ENCODE peak calls at places on chromosome 11, in four cellular contexts. Z, F, T and W are unnamed samples.

GRCh38 chr11:73323464-73323863 is 15.4 kb downstream of the ARHGEF17 start:
- DNase-seq in Z (peak), T (no peak), F (peak), W (peak)

GRCh38 chr11:9752091-9752490 is 88.2 kb downstream of the SWAP70 start:
- DNase-seq in T (no peak), F (no peak), Z (peak), W (no peak)

GRCh38 chr11:61701298-61701993 is 21.3 kb downstream of the DAGLA start:
- DNase-seq in F (peak), Z (no peak), T (peak), W (no peak)

GRCh38 chr11:76975513-76975912 is 58.7 kb upstream of the B3GNT6 start:
- DNase-seq in F (no peak), T (no peak), Z (no peak), W (no peak)

GRCh38 chr11:86069408-86070086 is 663 bp upstream of the PICALM start:
- DNase-seq in T (no peak), Z (peak), F (no peak), W (no peak)

GRCh38 chr11:86067230-86068137 is 1.4 kb downstream of the PICALM start:
- DNase-seq in F (no peak), Z (no peak), T (no peak), W (no peak)

GRCh38 chr11:45859661-45860140 is 12.4 kb downstream of the CRY2 start:
- DNase-seq in T (peak), F (peak), Z (peak), W (peak)

GRCh38 chr11:8313504-8314090 is 49.9 kb upstream of the LMO1 start:
- DNase-seq in F (no peak), Z (no peak), T (peak), W (no peak)

GRCh38 chr11:57499413-57499982 is 16.0 kb downstream of the SLC43A1 start:
- DNase-seq in T (peak), Z (peak), F (peak), W (peak)

GRCh38 chr11:64558065-64558745 is 32.8 kb upstream of the SLC22A12 start:
- DNase-seq in F (no peak), T (no peak), Z (peak), W (peak)

GRCh38 chr11:64549969-64550368 is 41.1 kb upstream of the SLC22A12 start:
- DNase-seq in Z (no peak), T (no peak), F (no peak), W (no peak)

GRCh38 chr11:64556721-64557250 is 34.2 kb upstream of the SLC22A12 start:
- DNase-seq in F (no peak), Z (no peak), T (no peak), W (peak)

GRCh38 chr11:64556044-64556720 is 34.8 kb upstream of the SLC22A12 start:
- DNase-seq in F (no peak), Z (peak), T (no peak), W (peak)

DNA sequence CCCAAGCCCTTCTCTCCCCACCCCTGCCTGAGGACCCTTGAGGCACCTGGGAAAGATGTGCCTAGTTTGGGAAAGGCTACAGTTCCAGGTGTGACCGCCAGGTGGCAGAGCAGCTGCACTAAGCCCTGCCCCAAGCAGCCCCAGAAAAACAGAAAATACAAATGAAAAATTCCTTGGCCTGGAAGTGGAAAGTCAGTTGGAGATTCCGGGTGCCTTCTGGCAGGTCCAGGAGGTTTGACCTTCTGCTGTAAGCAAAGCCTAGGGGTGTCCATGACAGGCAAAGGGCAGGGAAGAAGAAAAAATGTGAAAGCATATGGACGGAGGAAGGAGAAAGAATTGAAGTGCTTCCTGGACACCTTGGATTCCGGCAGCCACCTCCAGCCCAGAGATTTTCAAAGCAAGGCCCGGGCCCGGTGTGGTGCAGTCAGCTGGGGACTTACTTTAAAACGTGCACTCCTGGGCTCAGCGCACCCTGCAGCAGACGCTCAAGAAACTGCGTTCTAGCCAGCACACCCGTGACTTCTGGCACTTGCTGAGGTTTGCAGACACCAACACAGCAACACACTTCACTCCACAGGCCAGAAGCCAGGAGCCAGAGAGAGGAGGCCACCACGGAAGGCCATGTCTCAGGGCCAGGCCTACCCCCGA is 37.3 kb upstream of the SLC22A12 start:
- DNase-seq in Z (peak), F (peak), T (peak), W (peak)
- TF ChIP-seq CTCF in Z (peak), F (peak), T (peak), W (peak)

GRCh38 chr11:64564947-64565889 is 25.8 kb upstream of the SLC22A12 start:
- DNase-seq in Z (peak), F (no peak), T (no peak), W (peak)
- TF ChIP-seq CTCF in Z (no peak), F (no peak), T (no peak), W (no peak)

GRCh38 chr11:107357877-107358276 is 99.7 kb downstream of the CWF19L2 start:
- DNase-seq in T (no peak), Z (no peak), F (no peak), W (no peak)
- TF ChIP-seq CTCF in T (no peak), Z (no peak), F (no peak), W (no peak)

GRCh38 chr11:118430956-118431355 is 5.3 kb upstream of the KMT2A start:
- DNase-seq in T (no peak), Z (no peak), F (no peak), W (no peak)
- TF ChIP-seq CTCF in T (peak), Z (peak), F (no peak), W (no peak)

GRCh38 chr11:66001941-66002647 is at the start of the genes BANF1 and EIF1AD:
- DNase-seq in Z (peak), T (peak), F (peak), W (peak)
- TF ChIP-seq CTCF in Z (no peak), T (no peak), F (no peak), W (no peak)

DNA sequence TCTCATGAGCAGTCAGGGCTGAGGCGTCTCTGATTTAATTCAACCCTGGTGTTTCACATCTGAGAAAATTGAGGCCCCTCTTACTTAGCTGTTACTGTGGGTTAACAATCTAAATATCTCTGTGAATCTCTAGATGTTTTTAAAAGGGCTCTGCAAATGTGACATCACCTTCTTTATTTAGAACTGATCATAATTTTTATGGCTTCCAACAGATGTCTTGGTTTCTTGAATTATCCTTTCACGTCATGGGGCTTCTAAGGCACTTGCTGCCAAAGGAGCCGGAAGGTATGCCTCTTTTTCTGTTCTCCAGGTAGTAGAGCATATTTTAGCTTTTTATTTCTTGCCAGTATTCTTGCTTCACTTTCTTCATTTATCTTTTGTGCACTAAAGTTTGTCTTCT is 76.1 kb upstream of the LIN7C start:
- DNase-seq in Z (no peak), F (no peak), T (no peak), W (no peak)
- TF ChIP-seq CTCF in Z (no peak), F (no peak), T (no peak), W (no peak)

DNA sequence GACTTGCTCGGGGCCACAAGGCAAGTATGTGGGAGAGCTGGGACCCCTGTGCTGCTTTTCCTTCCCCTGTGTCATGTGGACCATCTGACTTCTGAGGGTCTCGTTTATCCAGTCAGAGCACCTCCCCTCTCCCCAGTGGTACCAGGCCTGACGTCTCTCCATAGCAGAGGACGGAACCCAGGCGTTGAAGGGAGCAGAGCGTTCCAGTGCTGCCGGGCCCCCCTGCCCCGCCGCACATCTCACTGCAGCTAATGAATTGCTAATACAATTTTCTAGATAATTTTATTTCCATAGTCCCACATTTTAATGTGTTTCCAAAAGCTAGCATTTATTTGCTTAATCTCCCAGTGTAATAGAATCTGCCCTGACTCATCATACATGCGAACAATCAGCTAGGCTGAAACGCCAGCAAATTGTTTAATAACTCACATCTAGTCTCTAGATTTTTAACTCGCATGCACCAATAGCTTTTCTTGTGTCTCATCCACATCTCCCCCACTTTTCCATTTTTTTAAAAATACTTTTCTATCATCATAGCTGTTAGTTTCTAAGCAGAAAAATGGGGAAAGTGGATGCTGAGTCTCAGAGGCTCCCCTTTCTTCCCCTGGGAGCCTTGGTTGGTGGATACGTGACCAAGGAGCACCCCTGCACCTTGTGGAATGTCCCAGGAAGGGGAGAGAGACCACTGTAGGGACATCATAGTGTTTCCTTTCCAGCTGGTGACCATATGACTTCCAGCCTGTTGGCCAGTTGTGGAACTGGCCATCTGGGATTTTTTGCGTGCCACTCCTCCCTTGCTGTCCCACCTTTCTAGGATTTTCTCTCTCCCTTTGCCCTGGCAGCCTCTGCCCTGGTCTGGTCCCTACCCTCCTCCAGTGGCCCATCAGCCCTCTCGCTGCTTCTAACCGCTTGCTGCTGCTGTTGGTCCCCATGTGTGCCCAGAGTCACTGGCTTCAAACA is 58.6 kb upstream of the NNMT start:
- DNase-seq in Z (no peak), F (no peak), T (no peak), W (no peak)
- TF ChIP-seq CTCF in Z (no peak), F (no peak), T (no peak), W (no peak)

GRCh38 chr11:13062115-13062514 is 53.0 kb downstream of the RASSF10 start:
- DNase-seq in Z (no peak), F (no peak), T (no peak), W (no peak)

GRCh38 chr11:13068211-13068610 is 59.1 kb downstream of the RASSF10 start:
- DNase-seq in T (no peak), Z (no peak), F (no peak), W (no peak)

GRCh38 chr11:13061294-13061990 is 52.3 kb downstream of the RASSF10 start:
- DNase-seq in T (no peak), F (no peak), Z (peak), W (no peak)

GRCh38 chr11:13064593-13064992 is 55.5 kb downstream of the RASSF10 start:
- DNase-seq in T (no peak), F (no peak), Z (no peak), W (no peak)

DNA sequence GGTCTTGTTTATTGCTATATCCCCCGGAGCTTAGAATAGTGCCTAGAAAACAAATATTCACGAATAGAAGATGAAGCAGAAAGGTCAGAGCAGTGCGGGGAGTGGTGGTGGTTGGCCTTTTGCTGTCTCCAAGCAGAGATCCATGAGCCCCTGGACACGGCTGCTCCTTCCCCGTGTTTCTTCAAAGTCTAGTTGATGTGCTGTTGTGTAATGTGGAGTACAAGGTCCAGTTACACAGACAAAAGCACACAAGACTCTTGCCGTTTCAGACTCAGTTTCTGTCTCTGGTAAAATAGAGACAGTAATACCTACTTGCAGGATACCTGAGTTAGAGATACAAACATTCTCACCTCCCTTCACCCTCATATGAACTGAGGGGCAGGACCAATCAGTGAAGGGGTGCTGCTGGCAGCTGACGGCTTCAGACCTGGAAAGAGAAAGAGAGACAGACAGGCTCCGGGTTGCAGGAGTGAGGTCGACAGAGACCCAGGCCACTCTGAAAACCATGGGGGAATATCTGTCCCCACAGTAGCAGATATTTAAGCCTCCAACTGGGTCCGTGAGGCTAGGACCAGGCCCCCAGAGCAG is 56.2 kb downstream of the RASSF10 start:
- DNase-seq in Z (no peak), T (no peak), F (no peak), W (no peak)
- TF ChIP-seq CTCF in Z (no peak), T (no peak), F (no peak), W (no peak)

DNA sequence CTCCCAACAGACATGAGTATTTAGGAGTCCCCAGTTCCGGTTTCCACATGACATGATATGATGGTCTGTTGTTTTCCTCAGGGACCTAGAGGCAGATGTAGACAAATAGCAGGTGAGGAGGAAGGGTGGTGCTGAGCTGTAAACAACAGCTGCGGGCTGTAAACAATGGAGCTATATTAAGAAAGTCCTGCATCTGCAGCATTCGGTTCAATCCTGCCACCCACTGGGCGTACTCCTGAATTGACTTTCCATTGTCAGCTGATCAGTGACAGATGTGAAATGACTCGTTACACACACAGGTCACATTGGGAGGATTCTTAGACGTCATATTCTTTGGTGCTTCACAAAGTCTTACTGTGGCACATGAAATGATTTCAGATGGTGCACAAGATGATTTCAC is 26.8 kb upstream of the RAG1 start:
- DNase-seq in T (no peak), Z (peak), F (no peak), W (no peak)
- TF ChIP-seq CTCF in T (peak), Z (peak), F (no peak), W (peak)

GRCh38 chr11:13668102-13668956 is at the start of gene FAR1:
- DNase-seq in Z (peak), T (peak), F (peak), W (peak)
- TF ChIP-seq CTCF in Z (peak), T (peak), F (peak), W (peak)